ENCODE peak calls at places on chromosomes 3 and 15, in five cellular contexts. One of them, this sample, is unnamed.

GRCh38 chr3:149375164-149375823 is 2.2 kb downstream of the TM4SF1 start:
- DNase-seq in naive thymus-derived CD4-positive, alpha-beta T cell: no peak
- DNase-seq in epithelial cell of prostate: no peak
- DNase-seq in fibroblast of lung: peak
- DNase-seq in sigmoid colon: no peak
- DNase-seq in this sample: peak

GRCh38 chr3:62758296-62759066 is 116.7 kb downstream of the CADPS start:
- DNase-seq in naive thymus-derived CD4-positive, alpha-beta T cell: no peak
- DNase-seq in epithelial cell of prostate: no peak
- DNase-seq in fibroblast of lung: peak
- DNase-seq in sigmoid colon: no peak
- DNase-seq in this sample: no peak

GRCh38 chr15:68418611-68419161 is 13.3 kb downstream of the ITGA11 start:
- DNase-seq in naive thymus-derived CD4-positive, alpha-beta T cell: no peak
- DNase-seq in epithelial cell of prostate: no peak
- DNase-seq in fibroblast of lung: peak
- DNase-seq in sigmoid colon: no peak
- DNase-seq in this sample: no peak

GRCh38 chr3:144643778-144644191 is 672.2 kb downstream of the DIPK2A start:
- DNase-seq in naive thymus-derived CD4-positive, alpha-beta T cell: no peak
- DNase-seq in epithelial cell of prostate: no peak
- DNase-seq in fibroblast of lung: peak
- DNase-seq in sigmoid colon: no peak
- DNase-seq in this sample: no peak

GRCh38 chr15:90665288-90666134 is 51.6 kb upstream of the BLM start:
- DNase-seq in naive thymus-derived CD4-positive, alpha-beta T cell: peak
- DNase-seq in epithelial cell of prostate: no peak
- DNase-seq in fibroblast of lung: peak
- DNase-seq in sigmoid colon: peak
- DNase-seq in this sample: peak

GRCh38 chr15:101244039-101244781 is 7.6 kb downstream of the CHSY1 start:
- DNase-seq in naive thymus-derived CD4-positive, alpha-beta T cell: no peak
- DNase-seq in epithelial cell of prostate: no peak
- DNase-seq in fibroblast of lung: peak
- DNase-seq in sigmoid colon: no peak
- DNase-seq in this sample: no peak

GRCh38 chr3:45182915-45183881 is 37.0 kb upstream of the CDCP1 start:
- DNase-seq in naive thymus-derived CD4-positive, alpha-beta T cell: no peak
- DNase-seq in epithelial cell of prostate: peak
- DNase-seq in fibroblast of lung: peak
- DNase-seq in sigmoid colon: no peak
- DNase-seq in this sample: peak

GRCh38 chr3:67228136-67228535 is 230.0 kb downstream of the KBTBD8 start:
- DNase-seq in naive thymus-derived CD4-positive, alpha-beta T cell: no peak
- DNase-seq in epithelial cell of prostate: no peak
- DNase-seq in fibroblast of lung: no peak
- DNase-seq in sigmoid colon: no peak
- DNase-seq in this sample: no peak

GRCh38 chr3:25045291-25045690 is 382.8 kb upstream of the RARB start:
- DNase-seq in naive thymus-derived CD4-positive, alpha-beta T cell: no peak
- DNase-seq in epithelial cell of prostate: no peak
- DNase-seq in fibroblast of lung: peak
- DNase-seq in sigmoid colon: no peak
- DNase-seq in this sample: no peak

GRCh38 chr3:192011137-192011536 is 550.2 kb downstream of the PYDC2 start:
- DNase-seq in naive thymus-derived CD4-positive, alpha-beta T cell: no peak
- DNase-seq in epithelial cell of prostate: no peak
- DNase-seq in fibroblast of lung: peak
- DNase-seq in sigmoid colon: no peak
- DNase-seq in this sample: no peak

GRCh38 chr3:50028336-50028735 is 60.4 kb upstream of the RBM5 start:
- DNase-seq in naive thymus-derived CD4-positive, alpha-beta T cell: no peak
- DNase-seq in epithelial cell of prostate: no peak
- DNase-seq in fibroblast of lung: peak
- DNase-seq in sigmoid colon: no peak
- DNase-seq in this sample: no peak

GRCh38 chr3:186511245-186511644 is 32.9 kb downstream of the CRYGS start:
- DNase-seq in naive thymus-derived CD4-positive, alpha-beta T cell: no peak
- DNase-seq in epithelial cell of prostate: no peak
- DNase-seq in fibroblast of lung: no peak
- DNase-seq in sigmoid colon: no peak
- DNase-seq in this sample: peak

GRCh38 chr3:72300621-72301020 is 515.7 kb upstream of the PROK2 start:
- DNase-seq in naive thymus-derived CD4-positive, alpha-beta T cell: no peak
- DNase-seq in epithelial cell of prostate: no peak
- DNase-seq in fibroblast of lung: no peak
- DNase-seq in sigmoid colon: no peak
- DNase-seq in this sample: no peak

GRCh38 chr3:145972851-145973250 is 188.1 kb downstream of the PLOD2 start:
- DNase-seq in naive thymus-derived CD4-positive, alpha-beta T cell: no peak
- DNase-seq in epithelial cell of prostate: no peak
- DNase-seq in fibroblast of lung: no peak
- DNase-seq in sigmoid colon: no peak
- DNase-seq in this sample: no peak

GRCh38 chr15:68464451-68465090 is 32.6 kb upstream of the ITGA11 start:
- DNase-seq in naive thymus-derived CD4-positive, alpha-beta T cell: no peak
- DNase-seq in epithelial cell of prostate: no peak
- DNase-seq in fibroblast of lung: peak
- DNase-seq in sigmoid colon: no peak
- DNase-seq in this sample: no peak

GRCh38 chr3:81958967-81959625 is 197.7 kb upstream of the GBE1 start:
- DNase-seq in naive thymus-derived CD4-positive, alpha-beta T cell: no peak
- DNase-seq in epithelial cell of prostate: no peak
- DNase-seq in fibroblast of lung: peak
- DNase-seq in sigmoid colon: no peak
- DNase-seq in this sample: no peak

GRCh38 chr3:146640955-146641867 is 36.1 kb upstream of the PLSCR5 start:
- DNase-seq in naive thymus-derived CD4-positive, alpha-beta T cell: peak
- DNase-seq in epithelial cell of prostate: no peak
- DNase-seq in fibroblast of lung: peak
- DNase-seq in sigmoid colon: no peak
- DNase-seq in this sample: no peak

GRCh38 chr15:51377038-51377761 is 35.7 kb downstream of the GLDN start:
- DNase-seq in naive thymus-derived CD4-positive, alpha-beta T cell: no peak
- DNase-seq in epithelial cell of prostate: no peak
- DNase-seq in fibroblast of lung: peak
- DNase-seq in sigmoid colon: no peak
- DNase-seq in this sample: no peak

GRCh38 chr3:100590114-100590839 is 19.1 kb upstream of the ADGRG7 start:
- DNase-seq in naive thymus-derived CD4-positive, alpha-beta T cell: peak
- DNase-seq in epithelial cell of prostate: no peak
- DNase-seq in fibroblast of lung: peak
- DNase-seq in sigmoid colon: peak
- DNase-seq in this sample: peak

GRCh38 chr15:51737538-51738305 is at the start of gene LYSMD2:
- DNase-seq in naive thymus-derived CD4-positive, alpha-beta T cell: peak
- DNase-seq in epithelial cell of prostate: no peak
- DNase-seq in fibroblast of lung: peak
- DNase-seq in sigmoid colon: peak
- DNase-seq in this sample: no peak

GRCh38 chr3:32493437-32494414 is 8.9 kb downstream of the CMTM6 start:
- DNase-seq in naive thymus-derived CD4-positive, alpha-beta T cell: no peak
- DNase-seq in epithelial cell of prostate: no peak
- DNase-seq in fibroblast of lung: peak
- DNase-seq in sigmoid colon: no peak
- DNase-seq in this sample: no peak

GRCh38 chr3:66080167-66080566 is 41.4 kb upstream of the MAGI1 start:
- DNase-seq in naive thymus-derived CD4-positive, alpha-beta T cell: no peak
- DNase-seq in epithelial cell of prostate: no peak
- DNase-seq in fibroblast of lung: no peak
- DNase-seq in sigmoid colon: no peak
- DNase-seq in this sample: no peak

DNA sequence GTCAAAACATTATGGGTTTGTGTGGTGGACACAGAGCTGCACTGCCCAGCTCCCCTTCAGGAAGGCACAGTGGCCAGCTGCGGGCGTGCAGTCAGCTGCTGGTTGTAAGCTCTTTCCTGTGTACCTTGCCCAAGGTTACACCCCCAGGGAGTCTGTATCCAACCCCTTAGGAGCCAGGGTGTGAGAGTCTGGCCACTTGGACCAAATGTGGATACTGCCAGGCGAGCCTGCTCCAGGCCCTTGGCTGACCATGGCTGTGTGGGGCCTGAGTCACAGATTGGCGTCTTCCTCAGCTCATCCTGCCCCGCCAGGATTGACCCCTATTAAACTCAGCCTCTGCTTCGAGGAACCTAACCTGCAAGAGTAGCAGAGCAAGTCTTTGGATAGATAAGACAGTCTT is 56.9 kb downstream of the ABHD5 start:
- DNase-seq in naive thymus-derived CD4-positive, alpha-beta T cell: no peak
- DNase-seq in epithelial cell of prostate: no peak
- DNase-seq in fibroblast of lung: peak
- DNase-seq in sigmoid colon: no peak
- DNase-seq in this sample: no peak
- H3K27ac ChIP-seq in naive thymus-derived CD4-positive, alpha-beta T cell: no peak
- H3K27ac ChIP-seq in epithelial cell of prostate: no peak
- H3K27ac ChIP-seq in fibroblast of lung: peak
- H3K27ac ChIP-seq in sigmoid colon: no peak
- H3K27ac ChIP-seq in this sample: no peak

DNA sequence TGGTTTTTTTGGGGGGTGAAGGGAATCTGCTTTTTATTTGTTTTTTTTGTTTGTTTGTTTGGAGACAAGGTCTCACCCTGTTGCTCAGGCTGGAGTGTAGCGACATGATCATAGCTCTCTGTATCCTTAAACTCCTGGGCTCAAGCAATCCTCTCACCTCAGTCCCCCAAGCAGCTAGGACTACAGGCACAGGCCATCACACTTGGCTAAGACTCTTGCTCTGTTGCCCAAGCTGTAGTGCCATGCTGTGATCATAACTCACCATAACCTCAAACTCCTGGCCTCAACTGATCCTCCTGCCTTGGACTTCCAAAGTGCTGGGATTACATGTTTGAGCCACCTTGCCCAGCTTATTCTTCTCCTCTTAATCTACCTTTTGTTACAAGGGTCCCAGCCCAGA is 31.8 kb downstream of the GPR176 start:
- DNase-seq in naive thymus-derived CD4-positive, alpha-beta T cell: no peak
- DNase-seq in epithelial cell of prostate: no peak
- DNase-seq in fibroblast of lung: no peak
- DNase-seq in sigmoid colon: no peak
- DNase-seq in this sample: no peak
- H3K27ac ChIP-seq in naive thymus-derived CD4-positive, alpha-beta T cell: no peak
- H3K27ac ChIP-seq in epithelial cell of prostate: no peak
- H3K27ac ChIP-seq in fibroblast of lung: no peak
- H3K27ac ChIP-seq in sigmoid colon: no peak
- H3K27ac ChIP-seq in this sample: peak

DNA sequence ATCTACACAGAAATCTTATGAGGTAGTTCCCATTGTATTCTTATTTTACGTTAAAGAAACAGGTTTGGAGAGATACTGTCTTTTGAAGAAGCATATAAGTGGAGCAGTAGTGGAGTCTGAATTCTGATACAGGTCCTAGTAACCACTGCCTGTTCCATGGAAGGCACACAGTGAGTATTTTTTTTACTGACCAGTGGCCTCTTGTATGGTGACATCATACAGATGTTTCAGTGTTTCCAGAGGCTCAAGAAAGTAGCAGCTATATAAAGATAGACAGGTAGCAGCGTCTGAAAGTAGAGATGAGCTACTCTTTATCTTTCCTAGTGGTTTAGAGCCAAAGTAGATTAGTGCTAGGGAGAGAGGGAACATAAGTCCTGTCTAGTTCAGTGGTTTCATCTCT is 173.5 kb downstream of the LPP start:
- DNase-seq in naive thymus-derived CD4-positive, alpha-beta T cell: no peak
- DNase-seq in epithelial cell of prostate: no peak
- DNase-seq in fibroblast of lung: no peak
- DNase-seq in sigmoid colon: no peak
- DNase-seq in this sample: no peak
- H3K27ac ChIP-seq in naive thymus-derived CD4-positive, alpha-beta T cell: no peak
- H3K27ac ChIP-seq in epithelial cell of prostate: no peak
- H3K27ac ChIP-seq in fibroblast of lung: no peak
- H3K27ac ChIP-seq in sigmoid colon: peak
- H3K27ac ChIP-seq in this sample: no peak

GRCh38 chr3:174125267-174125844 is 727.8 kb downstream of the NLGN1 start:
- DNase-seq in naive thymus-derived CD4-positive, alpha-beta T cell: no peak
- DNase-seq in epithelial cell of prostate: no peak
- DNase-seq in fibroblast of lung: peak
- DNase-seq in sigmoid colon: no peak
- DNase-seq in this sample: no peak

GRCh38 chr3:174116421-174116820 is 718.9 kb downstream of the NLGN1 start:
- DNase-seq in naive thymus-derived CD4-positive, alpha-beta T cell: no peak
- DNase-seq in epithelial cell of prostate: no peak
- DNase-seq in fibroblast of lung: peak
- DNase-seq in sigmoid colon: no peak
- DNase-seq in this sample: no peak

GRCh38 chr3:174120997-174121396 is 723.5 kb downstream of the NLGN1 start:
- DNase-seq in naive thymus-derived CD4-positive, alpha-beta T cell: no peak
- DNase-seq in epithelial cell of prostate: no peak
- DNase-seq in fibroblast of lung: no peak
- DNase-seq in sigmoid colon: no peak
- DNase-seq in this sample: no peak

GRCh38 chr3:174126990-174127758 is 729.6 kb downstream of the NLGN1 start:
- DNase-seq in naive thymus-derived CD4-positive, alpha-beta T cell: no peak
- DNase-seq in epithelial cell of prostate: no peak
- DNase-seq in fibroblast of lung: peak
- DNase-seq in sigmoid colon: no peak
- DNase-seq in this sample: peak

GRCh38 chr3:174122411-174122810 is 724.9 kb downstream of the NLGN1 start:
- DNase-seq in naive thymus-derived CD4-positive, alpha-beta T cell: no peak
- DNase-seq in epithelial cell of prostate: no peak
- DNase-seq in fibroblast of lung: no peak
- DNase-seq in sigmoid colon: no peak
- DNase-seq in this sample: no peak
- H3K27ac ChIP-seq in naive thymus-derived CD4-positive, alpha-beta T cell: no peak
- H3K27ac ChIP-seq in epithelial cell of prostate: no peak
- H3K27ac ChIP-seq in fibroblast of lung: no peak
- H3K27ac ChIP-seq in sigmoid colon: no peak
- H3K27ac ChIP-seq in this sample: no peak

GRCh38 chr3:61686228-61686648 is 124.9 kb downstream of the PTPRG start:
- DNase-seq in naive thymus-derived CD4-positive, alpha-beta T cell: no peak
- DNase-seq in epithelial cell of prostate: no peak
- DNase-seq in fibroblast of lung: peak
- DNase-seq in sigmoid colon: no peak
- DNase-seq in this sample: peak

GRCh38 chr3:61687206-61687605 is 125.8 kb downstream of the PTPRG start:
- DNase-seq in naive thymus-derived CD4-positive, alpha-beta T cell: no peak
- DNase-seq in epithelial cell of prostate: no peak
- DNase-seq in fibroblast of lung: no peak
- DNase-seq in sigmoid colon: no peak
- DNase-seq in this sample: no peak

GRCh38 chr3:61685755-61686154 is 124.4 kb downstream of the PTPRG start:
- DNase-seq in naive thymus-derived CD4-positive, alpha-beta T cell: no peak
- DNase-seq in epithelial cell of prostate: no peak
- DNase-seq in fibroblast of lung: no peak
- DNase-seq in sigmoid colon: no peak
- DNase-seq in this sample: no peak

GRCh38 chr3:61688307-61688695 is 126.9 kb downstream of the PTPRG start:
- DNase-seq in naive thymus-derived CD4-positive, alpha-beta T cell: no peak
- DNase-seq in epithelial cell of prostate: no peak
- DNase-seq in fibroblast of lung: no peak
- DNase-seq in sigmoid colon: no peak
- DNase-seq in this sample: no peak

GRCh38 chr3:61687663-61688306 is 126.4 kb downstream of the PTPRG start:
- DNase-seq in naive thymus-derived CD4-positive, alpha-beta T cell: no peak
- DNase-seq in epithelial cell of prostate: no peak
- DNase-seq in fibroblast of lung: no peak
- DNase-seq in sigmoid colon: no peak
- DNase-seq in this sample: no peak
- H3K27ac ChIP-seq in naive thymus-derived CD4-positive, alpha-beta T cell: no peak
- H3K27ac ChIP-seq in epithelial cell of prostate: no peak
- H3K27ac ChIP-seq in fibroblast of lung: no peak
- H3K27ac ChIP-seq in sigmoid colon: no peak
- H3K27ac ChIP-seq in this sample: peak

This sample was measured in foreskin keratinocyte.